ENCODE peak calls at places on chromosomes 3 and 15, in six cellular contexts. P, A, G, H, F and W are unnamed samples.

GRCh38 chr15:91022075-91022831 is at the start of gene VPS33B:
- DNase-seq in H (peak; percentile 80), A (peak; percentile 86), P (peak; percentile 85), F (peak; percentile 63), G (peak; percentile 86), W (peak; percentile 93)

GRCh38 chr3:5568451-5568850 is 380.9 kb downstream of the EDEM1 start:
- DNase-seq in F (no peak), P (no peak), H (no peak), G (no peak), A (peak; percentile 2), W (peak; percentile 29)

GRCh38 chr3:124467980-124468902 is 262.0 kb upstream of the UMPS start:
- DNase-seq in A (peak; percentile 20), H (peak; percentile 71), P (peak; percentile 78), F (no peak), G (peak; percentile 84), W (peak; percentile 18)

GRCh38 chr15:92069308-92070244 is 216.1 kb downstream of the SLCO3A1 start:
- DNase-seq in H (no peak), A (no peak), G (no peak), F (peak; percentile 44), P (no peak), W (peak; percentile 25)

GRCh38 chr3:99974989-99975388 is 139.3 kb downstream of the FILIP1L start:
- DNase-seq in A (no peak), H (no peak), F (no peak), G (no peak), P (no peak), W (no peak)

GRCh38 chr15:29376580-29376979 is 107.0 kb upstream of the NSMCE3 start:
- DNase-seq in A (no peak), G (no peak), H (no peak), F (no peak), P (no peak), W (no peak)

GRCh38 chr3:71930056-71930991 is 145.4 kb upstream of the PROK2 start:
- DNase-seq in G (peak; percentile 55), H (peak; percentile 26), A (peak; percentile 14), F (no peak), P (peak; percentile 55), W (no peak)

GRCh38 chr3:1087066-1087555 is 5.7 kb upstream of the CNTN6 start:
- DNase-seq in G (no peak), P (no peak), A (no peak), H (no peak), F (no peak), W (no peak)

GRCh38 chr3:196793224-196793623 is 53.6 kb downstream of the PAK2 start:
- DNase-seq in A (peak; percentile 84), F (no peak), P (peak; percentile 25), H (no peak), G (no peak), W (no peak)

GRCh38 chr15:76204916-76205460 is 106.3 kb downstream of the ETFA start:
- DNase-seq in H (no peak), F (no peak), A (no peak), G (no peak), P (no peak), W (no peak)

GRCh38 chr3:152258448-152259302 is 10.1 kb upstream of the MBNL1 start:
- DNase-seq in P (no peak), A (peak; percentile 94), F (no peak), H (no peak), G (no peak), W (peak; percentile 94)

GRCh38 chr15:81343371-81343770 is 19.4 kb upstream of the STARD5 start:
- DNase-seq in P (no peak), H (no peak), G (peak; percentile 13), F (no peak), A (no peak), W (no peak)

GRCh38 chr3:64977308-64978100 is 289.7 kb upstream of the ADAMTS9 start:
- DNase-seq in G (no peak), P (no peak), H (no peak), F (no peak), A (no peak), W (no peak)

GRCh38 chr15:70741107-70741511 is 22.2 kb downstream of the UACA start:
- DNase-seq in P (no peak), H (no peak), A (peak; percentile 55), F (no peak), G (no peak), W (no peak)

GRCh38 chr3:142507241-142507640 is 59.4 kb upstream of the XRN1 start:
- DNase-seq in H (no peak), F (no peak), A (no peak), P (no peak), G (no peak), W (no peak)

GRCh38 chr15:76064375-76064774 is 4.6 kb downstream of the TMEM266 start:
- DNase-seq in P (peak; percentile 32), G (no peak), A (no peak), H (no peak), F (no peak), W (no peak)

GRCh38 chr3:127846576-127846975 is 24.3 kb upstream of the MGLL start:
- DNase-seq in F (no peak), G (no peak), A (no peak), P (no peak), H (no peak), W (no peak)

GRCh38 chr15:45347033-45347432 is 31.3 kb downstream of the GATM start:
- DNase-seq in G (no peak), F (no peak), A (no peak), H (no peak), P (no peak), W (no peak)

GRCh38 chr15:44588541-44588940 is 51.6 kb downstream of the EIF3J start:
- DNase-seq in H (no peak), A (peak; percentile 68), P (no peak), F (no peak), G (no peak), W (no peak)

GRCh38 chr3:43106293-43106628 is 382 bp upstream of the POMGNT2 start:
- DNase-seq in A (no peak), F (no peak), G (no peak), H (no peak), P (no peak), W (no peak)

GRCh38 chr15:75947117-75947516 is 43.4 kb downstream of the FBXO22 start:
- DNase-seq in H (no peak), P (no peak), F (no peak), A (no peak), G (no peak), W (no peak)

GRCh38 chr15:89998141-89998661 is 2.9 kb upstream of the ZNF710 start:
- DNase-seq in P (no peak), G (no peak), A (peak; percentile 69), F (no peak), H (peak; percentile 44), W (no peak)

GRCh38 chr3:136728918-136729317 is 23.3 kb downstream of the STAG1 start:
- DNase-seq in F (no peak), P (no peak), H (no peak), G (no peak), A (no peak), W (no peak)

GRCh38 chr15:29913528-29914135 is 91.4 kb upstream of the TJP1 start:
- DNase-seq in F (no peak), H (no peak), G (no peak), P (no peak), A (no peak), W (no peak)

GRCh38 chr3:69776926-69777581 is 37.8 kb downstream of the MITF start:
- DNase-seq in H (no peak), F (no peak), A (no peak), P (no peak), G (no peak), W (no peak)

GRCh38 chr15:92617197-92618037 is 38.2 kb downstream of the FAM174B start:
- DNase-seq in F (no peak), P (peak; percentile 79), A (peak; percentile 82), H (peak; percentile 91), G (no peak), W (no peak)

GRCh38 chr3:4814302-4814903 is 164.8 kb upstream of the BHLHE40 start:
- DNase-seq in G (no peak), P (no peak), A (no peak), F (no peak), H (peak; percentile 96), W (peak; percentile 85)

GRCh38 chr15:78302579-78302978 is 3.2 kb upstream of the SKIC8 start:
- DNase-seq in A (no peak), P (no peak), G (no peak), H (no peak), F (no peak), W (no peak)

GRCh38 chr3:150861851-150862250 is 43.4 kb downstream of the MINDY4B start:
- DNase-seq in P (no peak), A (no peak), H (no peak), F (no peak), G (no peak), W (no peak)

GRCh38 chr15:100880139-100880896 is 687 bp downstream of the ALDH1A3 start:
- DNase-seq in H (no peak), F (no peak), G (peak; percentile 75), A (no peak), P (no peak), W (no peak)

GRCh38 chr3:149879872-149880271 is 66.9 kb downstream of the RNF13 start:
- DNase-seq in G (peak; percentile 64), H (peak; percentile 6), P (peak; percentile 44), F (no peak), A (peak; percentile 24), W (peak; percentile 69)

GRCh38 chr3:145191543-145191942 is 969.4 kb downstream of the PLOD2 start:
- DNase-seq in F (no peak), A (peak; percentile 65), H (no peak), G (no peak), P (no peak), W (no peak)
- TF ChIP-seq GABPA in F (no peak), A (no peak), H (no peak), G (no peak), P (no peak), W (no peak)

DNA sequence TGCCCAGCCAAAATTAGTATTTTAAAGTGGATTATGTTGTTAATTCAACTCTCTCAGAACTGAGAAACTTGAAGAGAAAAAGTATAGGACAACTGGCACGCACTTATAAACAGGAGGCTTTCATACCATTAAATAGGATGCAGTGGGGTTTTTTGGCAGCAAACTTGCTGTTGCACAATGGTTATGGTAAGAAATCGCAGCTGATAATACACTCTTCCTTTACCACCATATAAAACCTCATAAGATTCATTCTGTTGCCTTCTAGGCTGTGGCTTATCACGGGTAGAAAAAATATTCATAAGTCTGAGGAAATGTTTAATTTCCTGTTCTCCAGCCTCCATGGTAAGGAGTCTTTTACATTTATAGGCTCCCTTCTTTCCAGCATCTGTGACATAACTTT is 95.3 kb downstream of the TMCO5A start:
- DNase-seq in G (no peak), P (no peak), H (no peak), F (no peak), A (no peak), W (no peak)
- H3K27ac ChIP-seq in G (no peak overlapping the region), P (no peak overlapping the region), H (no peak overlapping the region), F (no peak overlapping the region), A (no peak overlapping the region), W (no peak overlapping the region)

GRCh38 chr3:195209836-195210551 is 61.0 kb downstream of the XXYLT1 start:
- DNase-seq in G (peak; percentile 45), F (no peak), H (no peak), A (no peak), P (peak; percentile 84), W (no peak)
- H3K4me3 ChIP-seq in G (no peak overlapping the region), F (no peak overlapping the region), H (no peak overlapping the region), A (no peak overlapping the region), P (peak overlapping the region; percentile 42), W (no peak overlapping the region)

DNA sequence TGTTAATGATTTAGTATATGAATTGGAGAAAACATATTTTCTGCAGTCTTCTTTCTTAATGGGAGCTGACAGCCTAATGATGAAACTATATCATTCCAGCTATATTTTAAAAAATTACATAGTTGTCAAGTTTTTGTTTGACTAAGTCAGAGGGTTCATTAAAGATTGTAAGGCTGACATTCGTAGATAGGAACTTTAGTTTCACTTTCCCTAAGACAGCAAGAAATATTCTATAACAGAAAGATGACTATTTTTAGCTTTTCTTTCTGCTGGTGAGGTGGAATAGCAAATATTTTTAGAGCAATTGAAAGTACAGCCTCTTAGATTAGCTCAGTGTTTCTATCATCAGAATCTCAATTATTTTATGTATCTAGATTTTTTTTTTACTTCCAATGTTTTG is 60.2 kb downstream of the PIAS1 start:
- DNase-seq in F (no peak), G (no peak), H (no peak), P (no peak), A (no peak), W (no peak)
- TF ChIP-seq GABPA in F (no peak), G (no peak), H (no peak), P (no peak), A (no peak), W (no peak)